ENCODE peak calls at places on chromosomes 16 and 17, in six cellular contexts. B, M, K, A, J and N are unnamed samples.

GRCh38 chr17:78313735-78314648 is 45.9 kb downstream of the SOCS3 start:
- DNase-seq in M (peak; percentile 41), A (no peak), J (peak; percentile 62), K (peak; percentile 33), B (peak; percentile 80), N (peak; percentile 86)

GRCh38 chr17:68910789-68911431 is 44.3 kb downstream of the ABCA8 start:
- DNase-seq in K (no peak), M (no peak), J (no peak), B (no peak), A (no peak), N (peak; percentile 38)

GRCh38 chr16:57609541-57610401 is 18.7 kb upstream of the ADGRG1 start:
- DNase-seq in J (peak; percentile 77), K (no peak), B (no peak), A (peak; percentile 25), M (no peak), N (peak; percentile 34)

GRCh38 chr16:71524566-71525553 is 1.4 kb upstream of the CHST4 start:
- DNase-seq in M (no peak), A (no peak), K (no peak), B (no peak), J (no peak), N (no peak)

GRCh38 chr17:78588258-78589030 is 11.2 kb upstream of the DNAH17 start:
- DNase-seq in J (no peak), B (no peak), M (no peak), A (no peak), K (no peak), N (no peak)

GRCh38 chr17:82841921-82842596 is 2.2 kb upstream of the ZNF750 start:
- DNase-seq in J (no peak), A (no peak), M (no peak), B (no peak), K (no peak), N (no peak)

GRCh38 chr16:31382485-31383161 is 10.5 kb upstream of the ITGAD start:
- DNase-seq in A (peak; percentile 7), B (no peak), J (peak; percentile 43), K (no peak), M (peak; percentile 31), N (peak; percentile 83)

GRCh38 chr17:20993863-20994778 is 48.7 kb downstream of the USP22 start:
- DNase-seq in J (no peak), B (no peak), K (no peak), A (no peak), M (no peak), N (no peak)

GRCh38 chr17:41631025-41631889 is 6.9 kb upstream of the KRT17 start:
- DNase-seq in A (no peak), B (no peak), K (no peak), M (no peak), J (no peak), N (peak; percentile 16)

GRCh38 chr17:7932483-7932891 is 481 bp downstream of the CNTROB start:
- DNase-seq in A (no peak), M (peak; percentile 4), K (no peak), B (peak; percentile 59), J (no peak), N (no peak)

GRCh38 chr16:19696312-19696711 is 21.7 kb downstream of the KNOP1 start:
- DNase-seq in J (no peak), A (no peak), K (peak; percentile 27), B (peak; percentile 95), M (peak; percentile 92), N (peak; percentile 82)

GRCh38 chr16:17470871-17471744 is at the start of gene XYLT1:
- DNase-seq in A (no peak), J (no peak), K (peak; percentile 58), M (peak; percentile 44), B (no peak), N (peak; percentile 66)

GRCh38 chr17:28396635-28397239 is 9.3 kb downstream of the SLC46A1 start:
- DNase-seq in B (no peak), K (no peak), J (no peak), M (no peak), A (no peak), N (no peak)

GRCh38 chr16:790086-790485 is 1.7 kb downstream of the CHTF18 start:
- DNase-seq in A (no peak), J (no peak), M (no peak), B (no peak), K (no peak), N (no peak)

GRCh38 chr17:7742729-7743128 is 25.2 kb downstream of the DNAH2 start:
- DNase-seq in J (no peak), K (no peak), M (no peak), A (no peak), B (no peak), N (no peak)

GRCh38 chr16:28609631-28610594 is at the start of gene SULT1A1:
- DNase-seq in M (no peak), J (no peak), A (no peak), K (no peak), B (no peak), N (peak; percentile 77)

GRCh38 chr16:75317101-75317522 is 65.7 kb upstream of the BCAR1 start:
- DNase-seq in J (peak; percentile 11), B (peak; percentile 42), M (peak; percentile 32), A (no peak), K (no peak), N (no peak)

GRCh38 chr17:29625037-29625750 is 2.5 kb upstream of the CORO6 start:
- DNase-seq in A (no peak), J (no peak), B (no peak), M (no peak), K (no peak), N (no peak)

GRCh38 chr17:35235289-35235688 is 7.6 kb upstream of the SLFN5 start:
- DNase-seq in J (no peak), B (no peak), K (no peak), M (no peak), A (no peak), N (no peak)

GRCh38 chr16:35181422-35182030 is 1722.1 kb downstream of the TP53TG3F start:
- DNase-seq in J (no peak), A (no peak), K (no peak), M (no peak), B (no peak), N (no peak)

GRCh38 chr16:50270510-50271147 is 4.3 kb downstream of the ADCY7 start:
- DNase-seq in J (no peak), B (no peak), M (no peak), A (no peak), K (no peak), N (peak; percentile 39)

GRCh38 chr17:45424769-45425124 is 7.9 kb downstream of the ARHGAP27 start:
- DNase-seq in M (no peak), K (no peak), J (no peak), A (no peak), B (no peak), N (no peak)

GRCh38 chr16:4200000-4200780 is 41.7 kb downstream of the SRL start:
- DNase-seq in J (no peak), M (peak; percentile 49), B (peak; percentile 66), K (peak; percentile 26), A (no peak), N (peak; percentile 77)

GRCh38 chr16:50310308-50311133 is 44.2 kb downstream of the ADCY7 start:
- DNase-seq in K (no peak), A (no peak), J (no peak), M (no peak), B (no peak), N (peak; percentile 35)

GRCh38 chr17:71349908-71350600 is 770.8 kb upstream of the SOX9 start:
- DNase-seq in M (peak; percentile 6), K (no peak), J (no peak), B (peak; percentile 55), A (no peak), N (no peak)

GRCh38 chr17:31248986-31249385 is 48.1 kb downstream of the OMG start:
- DNase-seq in J (no peak), A (no peak), B (peak; percentile 42), K (no peak), M (peak; percentile 31), N (no peak)

GRCh38 chr16:8832383-8833100 is 34.9 kb downstream of the PMM2 start:
- DNase-seq in M (no peak), K (no peak), A (no peak), B (no peak), J (no peak), N (no peak)

GRCh38 chr16:14071576-14072271 is 605 bp downstream of the MRTFB start:
- DNase-seq in A (peak; percentile 29), M (no peak), J (peak; percentile 4), K (no peak), B (peak; percentile 41), N (peak; percentile 66)

GRCh38 chr17:72715906-72716572 is 376.4 kb downstream of the SLC39A11 start:
- DNase-seq in K (no peak), B (peak; percentile 97), A (no peak), J (no peak), M (peak; percentile 94), N (no peak)